ENCODE peak calls at places on chromosomes 11 and 22, in five cellular contexts. E is neuronal stem cell, T is IMR-90, L is trophoblast cell, M is H9. H is an unnamed sample. For H3K79me1 and H3K4me1, the result is how much of the 10 kb centered on the place peaks cover.

GRCh38 chr11:20351151-20351550 is 12.4 kb upstream of the HTATIP2 start:
- DNase-seq in L (no peak), E (no peak), T (no peak), M (no peak), H (no peak)

GRCh38 chr11:97361812-97362378 is 972.1 kb downstream of the JRKL start:
- DNase-seq in L (no peak), M (no peak), T (no peak), E (no peak), H (no peak)

GRCh38 chr22:25110846-25111578 is 88.6 kb upstream of the CRYBB3 start:
- DNase-seq in E (peak), T (peak), M (peak), L (peak), H (peak)

GRCh38 chr11:47398011-47398410 is 10.4 kb upstream of the SLC39A13 start:
- DNase-seq in M (peak), T (no peak), L (no peak), E (no peak), H (no peak)

GRCh38 chr11:57458410-57459111 is 1.8 kb upstream of the RTN4RL2 start:
- DNase-seq in T (peak), E (no peak), L (no peak), M (peak), H (peak)

GRCh38 chr11:76241243-76242000 is 35.1 kb upstream of the WNT11 start:
- DNase-seq in E (no peak), T (no peak), M (no peak), L (no peak), H (no peak)

GRCh38 chr11:23856654-23857053 is 640.2 kb upstream of the LUZP2 start:
- DNase-seq in E (no peak), M (no peak), L (no peak), T (peak), H (no peak)

GRCh38 chr11:64056861-64057260 is 21.1 kb downstream of the FLRT1 start:
- DNase-seq in L (no peak), T (no peak), M (no peak), E (no peak), H (no peak)

GRCh38 chr11:91257593-91258170 is 966.9 kb upstream of the FAT3 start:
- DNase-seq in E (no peak), T (no peak), M (no peak), L (no peak), H (no peak)

GRCh38 chr22:20909543-20910303 is 7.5 kb upstream of the CRKL start:
- DNase-seq in L (no peak), M (no peak), E (no peak), T (no peak), H (no peak)

GRCh38 chr11:10322830-10323792 is 18.2 kb downstream of the ADM start:
- DNase-seq in M (no peak), T (peak), L (peak), E (no peak), H (peak)

GRCh38 chr11:77206264-77207018 is 78.4 kb downstream of the MYO7A start:
- DNase-seq in T (no peak), E (no peak), M (no peak), L (no peak), H (no peak)

GRCh38 chr22:50622723-50623327 is 5.1 kb downstream of the ARSA start:
- DNase-seq in M (peak), L (peak), E (no peak), T (no peak), H (no peak)

GRCh38 chr11:113698515-113698914 is 7.6 kb downstream of the TMPRSS5 start:
- DNase-seq in L (no peak), M (no peak), E (no peak), T (no peak), H (no peak)

GRCh38 chr11:57604289-57605010 is 7.0 kb downstream of the SERPING1 start:
- DNase-seq in M (no peak), L (peak), T (no peak), E (no peak), H (peak)

GRCh38 chr11:102727890-102728289 is 3.1 kb upstream of the MMP8 start:
- DNase-seq in L (no peak), E (no peak), T (peak), M (no peak), H (no peak)

GRCh38 chr11:123973816-123974215 is 3.8 kb downstream of the OR10S1 start:
- DNase-seq in M (no peak), T (peak), L (no peak), E (no peak), H (no peak)

GRCh38 chr11:44572884-44573283 is 7.4 kb downstream of the CD82 start:
- DNase-seq in T (no peak), L (peak), M (peak), E (no peak), H (peak)

GRCh38 chr11:119223856-119224255 is 17.7 kb downstream of the CBL start:
- DNase-seq in T (peak), E (no peak), M (no peak), L (no peak), H (no peak)

GRCh38 chr11:126437731-126438130 is 82.2 kb downstream of the ST3GAL4 start:
- DNase-seq in T (no peak), E (no peak), M (no peak), L (no peak), H (no peak)

GRCh38 chr11:117094776-117095175 is 3.5 kb downstream of the SIK3 start:
- DNase-seq in M (no peak), T (peak), L (peak), E (no peak), H (peak)

GRCh38 chr11:133894956-133895549 is 49.7 kb upstream of the SPATA19 start:
- DNase-seq in L (peak), M (peak), T (no peak), E (no peak), H (peak)

GRCh38 chr11:83159901-83160865 is 3.3 kb downstream of the PCF11 start:
- DNase-seq in E (no peak), M (no peak), L (peak), T (peak), H (no peak)

GRCh38 chr11:125621995-125622394 is 3.0 kb upstream of the CHEK1 start:
- DNase-seq in L (no peak), E (no peak), M (no peak), T (peak), H (no peak)

GRCh38 chr11:79249341-79249993 is 191.4 kb downstream of the TENM4 start:
- DNase-seq in M (no peak), E (no peak), T (peak), L (peak), H (no peak)

GRCh38 chr11:121534131-121535093 is 81.6 kb upstream of the SORL1-AS1 start:
- DNase-seq in L (no peak), M (no peak), E (no peak), T (peak), H (no peak)

GRCh38 chr22:49638788-49639187 is 188.9 kb downstream of the BRD1 start:
- DNase-seq in M (no peak), L (no peak), T (no peak), E (no peak), H (no peak)

GRCh38 chr11:86117706-86118050 is 48.8 kb upstream of the PICALM start:
- DNase-seq in M (no peak), L (no peak), T (no peak), E (no peak), H (no peak)

GRCh38 chr11:115802641-115803040 is 298.4 kb upstream of the CADM1 start:
- DNase-seq in L (no peak), T (no peak), M (no peak), E (no peak), H (no peak)

GRCh38 chr11:3156282-3156660 is 8.8 kb downstream of the OSBPL5 start:
- DNase-seq in E (no peak), L (no peak), T (no peak), M (no peak), H (no peak)

GRCh38 chr11:113683481-113684046 is 22.5 kb downstream of the TMPRSS5 start:
- DNase-seq in L (no peak), T (no peak), M (no peak), E (no peak), H (no peak)

GRCh38 chr11:63369971-63370588 is 495 bp downstream of the SLC22A9 start:
- DNase-seq in L (no peak), M (no peak), E (no peak), T (no peak), H (no peak)

GRCh38 chr11:125207866-125208425 is 43.4 kb downstream of the PKNOX2 start:
- DNase-seq in L (no peak), T (peak), E (no peak), M (no peak), H (no peak)

GRCh38 chr11:60394666-60395343 is 1.5 kb upstream of the MS4A14 start:
- DNase-seq in E (no peak), M (no peak), L (no peak), T (no peak), H (no peak)

GRCh38 chr11:60396382-60396781 is at the start of gene MS4A14:
- DNase-seq in T (no peak), M (no peak), E (no peak), L (peak), H (no peak)

DNA sequence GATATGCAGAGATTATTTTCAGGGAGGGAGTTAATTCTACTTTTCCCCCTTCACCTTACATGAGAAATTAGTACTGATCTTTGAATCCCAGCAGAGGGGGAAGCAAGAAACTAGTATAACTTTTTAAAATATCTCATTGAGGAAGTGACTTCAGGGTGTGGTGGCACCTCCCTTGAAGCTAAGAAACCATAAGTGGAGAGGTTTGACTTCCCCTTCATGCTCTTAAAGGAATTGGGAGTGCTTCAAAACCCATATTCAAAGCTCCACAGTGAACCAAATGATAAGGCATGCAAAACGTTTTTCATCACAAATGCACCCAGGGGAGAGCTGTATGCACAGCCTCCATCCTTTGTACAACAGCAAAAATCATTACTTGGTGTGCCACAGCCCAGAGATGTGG is 531 bp downstream of the MS4A14 start:
- DNase-seq in E (no peak), L (no peak), T (no peak), M (no peak), H (no peak)
- H3K79me1 ChIP-seq in E (under half), L (under half), T (under half), M (under half), H (under half)

DNA sequence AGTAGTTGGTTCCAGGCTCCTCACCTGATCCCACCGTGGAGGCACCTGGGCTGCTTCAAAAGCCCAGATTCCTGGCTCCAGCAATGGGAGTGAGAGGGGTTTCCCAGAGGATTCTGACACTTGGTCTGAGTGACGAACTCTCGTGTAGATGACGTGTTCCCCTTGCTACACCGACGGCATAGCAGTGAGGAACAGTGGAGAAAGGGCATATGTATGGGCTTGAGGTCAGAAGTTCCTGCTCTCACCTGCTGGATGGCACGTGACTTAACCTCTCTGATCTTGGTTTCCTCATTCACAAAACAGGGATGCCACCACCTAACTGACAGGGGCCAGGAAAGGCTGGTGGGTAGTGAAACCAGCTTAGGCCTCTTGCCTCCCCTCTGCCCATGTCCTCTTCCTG is 30.0 kb upstream of the ARFGAP3 start:
- DNase-seq in E (no peak), L (no peak), T (no peak), M (no peak), H (no peak)
- H3K4me1 ChIP-seq in E (under half), L (under half), T (under half), M (under half), H (under half)

DNA sequence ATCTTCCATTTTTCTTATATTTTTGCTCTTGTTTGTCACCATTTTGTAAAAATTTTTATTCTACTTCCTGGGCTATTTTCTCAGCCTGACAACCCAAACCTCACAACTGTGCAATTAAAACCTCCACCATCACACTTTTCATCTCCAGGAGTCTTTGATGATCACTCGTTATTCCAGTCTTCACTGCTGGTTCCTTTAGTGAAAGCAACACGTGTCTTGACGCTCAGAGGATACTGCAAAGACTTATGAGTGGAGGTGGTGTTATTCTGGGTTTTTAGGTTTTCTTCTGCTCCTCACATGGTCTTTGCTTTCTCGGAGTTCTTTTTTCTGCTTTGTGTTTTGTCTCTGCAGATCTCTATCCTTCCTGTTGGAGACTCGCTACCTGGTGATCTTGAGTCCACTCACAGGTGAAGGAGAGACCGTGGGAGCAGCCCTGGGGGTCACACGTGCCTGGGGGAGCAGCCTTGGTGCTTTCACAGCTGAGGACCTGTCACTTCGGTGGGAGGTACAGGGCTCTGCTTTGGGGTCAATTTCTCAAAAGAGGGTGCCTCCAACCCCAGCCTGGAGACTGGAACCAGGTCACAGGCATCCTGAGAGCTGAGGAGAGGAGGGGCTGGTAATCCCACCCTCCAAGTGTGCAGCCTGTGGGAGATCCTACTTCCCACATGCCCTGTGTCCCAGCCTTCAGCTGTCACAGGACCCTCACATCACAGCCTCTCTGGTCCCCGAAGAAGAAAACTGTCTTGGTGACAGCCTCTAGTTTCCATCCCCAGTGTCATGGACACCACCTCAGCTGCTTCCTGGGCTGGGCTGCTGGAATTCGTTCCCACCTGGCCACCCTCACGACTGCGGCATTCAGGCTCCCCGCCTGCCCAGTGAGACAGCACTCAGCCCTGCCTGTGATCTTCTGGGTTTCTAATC is 11.0 kb downstream of the SULT4A1 start:
- DNase-seq in M (peak), L (no peak), T (no peak), E (no peak), H (no peak)
- H3K79me1 ChIP-seq in M (under half), L (under half), T (under half), E (under half), H (under half)

DNA sequence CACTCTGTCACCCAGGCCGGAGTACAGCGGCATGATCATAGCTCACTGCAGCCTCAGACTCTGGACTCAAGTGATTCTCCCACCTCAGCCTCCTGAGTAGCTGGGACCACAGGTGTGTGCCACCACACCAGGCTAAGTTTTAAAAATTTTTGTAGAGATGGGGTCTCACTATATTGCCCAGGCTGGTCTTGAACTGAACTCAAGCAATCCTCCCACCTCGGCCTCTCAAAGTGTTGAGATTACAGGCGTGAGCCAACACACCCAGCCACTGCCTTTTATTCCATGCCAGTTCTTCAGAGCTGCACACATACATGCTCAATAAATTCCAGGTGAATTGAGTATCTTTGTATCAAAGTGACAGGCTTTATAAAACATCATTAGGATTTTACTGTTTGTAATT is 2.4 kb upstream of the COPB1 start:
- DNase-seq in L (no peak), M (no peak), E (no peak), T (no peak), H (no peak)
- H3K4me1 ChIP-seq in L (under half), M (under half), E (under half), T (under half), H (under half)

GRCh38 chr22:35306350-35306967 is 6.8 kb downstream of the TOM1 start:
- DNase-seq in M (no peak), L (no peak), T (no peak), E (peak), H (no peak)
- H3K79me1 ChIP-seq in M (under half), L (under half), T (under half), E (under half), H (under half)

DNA sequence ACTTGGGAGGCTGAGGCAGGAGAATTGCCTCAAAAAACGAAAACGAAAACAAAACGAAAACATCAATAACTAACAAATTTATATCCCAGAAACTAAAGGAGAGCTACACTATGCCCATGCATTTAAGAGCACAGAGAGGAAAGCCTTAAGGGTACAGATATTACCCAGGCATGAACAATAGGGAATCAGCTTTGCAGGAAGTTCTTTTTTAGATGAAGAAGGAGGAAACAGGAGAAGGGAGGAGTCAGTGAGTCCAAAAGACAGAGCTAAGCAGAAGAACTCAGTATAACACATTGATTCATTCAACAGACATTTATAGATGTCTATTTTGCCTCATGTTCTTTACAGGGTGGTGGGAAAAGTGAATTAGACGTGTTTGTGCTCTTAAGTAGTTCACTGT is 8.3 kb downstream of the MRPL17 start:
- DNase-seq in E (no peak), T (no peak), L (no peak), M (no peak), H (no peak)
- H3K4me1 ChIP-seq in E (under half), T (under half), L (under half), M (under half), H (under half)